ENCODE peak calls at places on chromosomes 11 and 22, in eight cellular contexts. G is stimulated activated naive CD8-positive, alpha-beta T cell treated with anti-CD3 and anti-CD28 coated beads, Interleukin-15, Interleukin-2, amounts not matched to agents 100 U/mL and 50 U/mL, for 24 hours; E is tibial nerve; A is hepatocyte; S is neuronal stem cell; N is fibroblast of the conjunctiva; K is cardiac fibroblast; O is ELR. C is an unnamed sample.

GRCh38 chr22:39522567-39523300 is 2.4 kb downstream of the ATF4 start:
- DNase-seq in G (peak), E (no peak), A (no peak), S (no peak), N (no peak), K (peak), O (peak), C (no peak)

GRCh38 chr11:126358763-126359160 is 3.3 kb downstream of the ST3GAL4 start:
- DNase-seq in G (no peak), E (no peak), A (no peak), S (no peak), N (no peak), K (no peak), O (no peak), C (no peak)

GRCh38 chr11:57163160-57163868 is 18.4 kb upstream of the LRRC55 start:
- DNase-seq in G (no peak), E (no peak), A (no peak), S (no peak), N (no peak), K (no peak), O (no peak), C (no peak)

GRCh38 chr11:68043349-68044144 is 4.7 kb downstream of the TCIRG1 start:
- DNase-seq in G (no peak), E (no peak), A (peak), S (no peak), N (peak), K (peak), O (peak), C (no peak)

GRCh38 chr11:23540101-23540561 is 679.9 kb upstream of the CCDC179 start:
- DNase-seq in G (no peak), E (no peak), A (peak), S (peak), N (peak), K (peak), O (peak), C (peak)

GRCh38 chr11:114281388-114281956 is 14.7 kb upstream of the NNMT start:
- DNase-seq in G (no peak), E (no peak), A (no peak), S (no peak), N (no peak), K (no peak), O (no peak), C (no peak)

GRCh38 chr11:115190196-115190595 is 314.0 kb downstream of the CADM1 start:
- DNase-seq in G (no peak), E (no peak), A (no peak), S (no peak), N (no peak), K (no peak), O (no peak), C (no peak)

GRCh38 chr11:2089536-2090165 is 49.5 kb downstream of the IGF2 start:
- DNase-seq in G (peak), E (no peak), A (peak), S (peak), N (peak), K (peak), O (peak), C (no peak)

GRCh38 chr11:120168108-120168959 is 30.4 kb upstream of the TRIM29 start:
- DNase-seq in G (no peak), E (no peak), A (no peak), S (no peak), N (no peak), K (no peak), O (no peak), C (no peak)

GRCh38 chr22:44108806-44109385 is 71.8 kb upstream of the PARVG start:
- DNase-seq in G (no peak), E (no peak), A (no peak), S (no peak), N (no peak), K (no peak), O (no peak), C (no peak)

GRCh38 chr22:45376703-45377102 is 36.7 kb downstream of the SMC1B start:
- DNase-seq in G (no peak), E (no peak), A (no peak), S (no peak), N (no peak), K (peak), O (no peak), C (no peak)

GRCh38 chr11:118343981-118344521 is at the start of gene CD3G:
- DNase-seq in G (peak), E (no peak), A (no peak), S (no peak), N (no peak), K (no peak), O (no peak), C (no peak)

GRCh38 chr11:111417011-111417765 is 38.1 kb upstream of the POU2AF1 start:
- DNase-seq in G (peak), E (no peak), A (no peak), S (no peak), N (no peak), K (no peak), O (no peak), C (no peak)

GRCh38 chr11:68206211-68206610 is 6.9 kb downstream of the KMT5B start:
- DNase-seq in G (no peak), E (no peak), A (peak), S (peak), N (peak), K (peak), O (peak), C (no peak)

GRCh38 chr11:33835143-33835878 is 56.6 kb downstream of the LMO2 start:
- DNase-seq in G (no peak), E (no peak), A (peak), S (no peak), N (peak), K (peak), O (peak), C (no peak)

GRCh38 chr22:50622723-50623327 is 5.1 kb downstream of the ARSA start:
- DNase-seq in G (no peak), E (no peak), A (no peak), S (no peak), N (no peak), K (no peak), O (no peak), C (no peak)

GRCh38 chr22:19763141-19764049 is 2.8 kb downstream of the TBX1 start:
- DNase-seq in G (no peak), E (no peak), A (no peak), S (no peak), N (no peak), K (no peak), O (no peak), C (no peak)

GRCh38 chr11:80173487-80174136 is 732.8 kb upstream of the TENM4 start:
- DNase-seq in G (no peak), E (no peak), A (no peak), S (no peak), N (no peak), K (no peak), O (no peak), C (no peak)

C was measured in smooth muscle cell of the brain vasculature.